ENCODE peak calls at places on chromosomes 5 and 9, in five cellular contexts. One of them, this sample, is unnamed.
A peak's percentile ranks its signal among the peaks of the same experiment; 100 is the strongest.

GRCh38 chr5:103389846-103390245 is 131.3 kb downstream of the MACIR start:
- DNase-seq in Peyer's patch: no peak
- DNase-seq in MCF 10A: no peak
- DNase-seq in H1: no peak
- DNase-seq in fibroblast of pulmonary artery: no peak
- DNase-seq in this sample: no peak

GRCh38 chr9:137021979-137022619 is 5.9 kb downstream of the ABCA2 start:
- DNase-seq in H1: peak; percentile 95
- DNase-seq in MCF 10A: peak; percentile 93
- DNase-seq in fibroblast of pulmonary artery: peak; percentile 51
- DNase-seq in Peyer's patch: peak; percentile 38
- DNase-seq in this sample: peak; percentile 88

GRCh38 chr5:54829102-54829501 is 156.3 kb downstream of the ESM1 start:
- DNase-seq in Peyer's patch: no peak
- DNase-seq in fibroblast of pulmonary artery: no peak
- DNase-seq in MCF 10A: no peak
- DNase-seq in H1: no peak
- DNase-seq in this sample: no peak

GRCh38 chr9:87742813-87743428 is 17.0 kb downstream of the CTSL start:
- DNase-seq in MCF 10A: peak; percentile 9
- DNase-seq in fibroblast of pulmonary artery: no peak
- DNase-seq in Peyer's patch: no peak
- DNase-seq in H1: no peak
- DNase-seq in this sample: no peak

GRCh38 chr9:99044827-99045226 is 60.1 kb upstream of the TGFBR1 start:
- DNase-seq in fibroblast of pulmonary artery: no peak
- DNase-seq in MCF 10A: no peak
- DNase-seq in H1: no peak
- DNase-seq in Peyer's patch: no peak
- DNase-seq in this sample: no peak

GRCh38 chr5:157471709-157472108 is 11.7 kb downstream of the NIPAL4 start:
- DNase-seq in fibroblast of pulmonary artery: peak; percentile 46
- DNase-seq in MCF 10A: peak; percentile 64
- DNase-seq in H1: no peak
- DNase-seq in Peyer's patch: no peak
- DNase-seq in this sample: no peak

GRCh38 chr5:107157811-107158210 is 512.9 kb downstream of the EFNA5 start:
- DNase-seq in MCF 10A: no peak
- DNase-seq in H1: no peak
- DNase-seq in Peyer's patch: no peak
- DNase-seq in fibroblast of pulmonary artery: no peak
- DNase-seq in this sample: no peak

GRCh38 chr9:98045234-98046160 is 11.0 kb upstream of the NANS start:
- DNase-seq in Peyer's patch: no peak
- DNase-seq in fibroblast of pulmonary artery: no peak
- DNase-seq in H1: no peak
- DNase-seq in MCF 10A: no peak
- DNase-seq in this sample: peak; percentile 50

DNA sequence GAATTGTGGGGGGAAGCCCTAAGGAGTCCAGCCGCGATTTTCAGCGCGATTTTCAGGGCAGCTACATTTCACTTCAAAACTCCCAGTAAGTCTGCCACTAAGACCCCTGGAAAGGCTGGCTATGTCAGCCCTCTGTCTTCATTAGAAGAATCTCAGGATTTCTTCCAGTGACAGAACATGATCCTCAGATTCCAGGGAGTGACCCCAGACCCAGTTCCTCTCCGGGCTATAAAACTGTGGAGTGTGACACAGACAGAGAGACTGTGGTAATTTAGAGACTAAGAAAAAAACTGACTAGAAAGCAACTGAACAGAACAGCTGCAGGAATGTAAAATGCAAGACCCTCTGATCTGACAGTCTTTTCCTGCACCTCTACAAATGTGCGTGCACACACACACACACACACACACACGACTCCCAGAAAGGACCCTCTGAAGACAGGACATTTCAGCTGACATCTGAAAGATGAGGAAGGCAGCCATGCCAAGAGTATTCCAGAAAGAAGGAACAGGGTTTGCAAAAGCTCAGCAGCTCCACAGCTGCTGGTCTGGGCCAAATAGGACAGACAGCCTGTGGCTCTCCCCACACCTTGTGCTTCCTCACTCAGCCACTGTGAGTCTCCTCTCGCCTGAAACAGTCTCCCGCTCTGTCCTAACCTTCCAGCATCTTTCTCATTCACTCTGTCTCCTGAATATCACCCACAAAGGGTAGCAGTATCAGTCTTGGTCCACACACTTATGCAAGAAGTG is 188.9 kb downstream of the PALM2AKAP2 start:
- DNase-seq in fibroblast of pulmonary artery: peak; percentile 55
- DNase-seq in MCF 10A: peak; percentile 26
- DNase-seq in Peyer's patch: no peak
- DNase-seq in H1: peak; percentile 52
- DNase-seq in this sample: no peak
- TF ChIP-seq CTCF in fibroblast of pulmonary artery: peak; percentile 43
- TF ChIP-seq CTCF in MCF 10A: peak; percentile 14
- TF ChIP-seq CTCF in Peyer's patch: peak; percentile 7
- TF ChIP-seq CTCF in H1: peak; percentile 67
- TF ChIP-seq CTCF in this sample: no peak

DNA sequence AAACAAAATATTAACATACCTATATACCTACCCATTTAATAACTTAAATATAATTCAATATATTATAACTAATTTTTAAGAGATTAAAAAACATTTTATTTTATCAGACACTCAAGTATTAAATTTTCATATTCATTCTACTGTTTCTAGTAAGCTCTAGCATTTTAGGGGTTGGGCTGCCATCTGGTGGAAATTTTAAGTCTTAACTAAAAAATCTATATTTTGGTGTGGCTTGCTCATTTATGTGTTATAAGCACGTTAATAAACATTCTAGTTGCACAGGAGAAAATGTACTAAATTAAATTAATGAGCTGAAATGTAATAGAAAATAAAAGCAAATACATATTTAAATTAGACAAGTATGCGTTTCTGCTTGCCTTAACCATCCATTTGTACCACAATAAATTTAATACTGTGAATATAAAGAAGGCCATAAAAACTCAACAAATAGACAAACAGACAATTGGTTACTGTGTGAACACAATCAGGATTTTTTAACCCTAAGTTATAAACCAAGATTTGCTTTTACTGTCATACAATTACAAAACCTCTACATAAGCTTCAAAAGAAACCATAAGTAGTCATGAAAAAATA is 1728.3 kb upstream of the CDH9 start:
- DNase-seq in fibroblast of pulmonary artery: peak; percentile 69
- DNase-seq in H1: no peak
- DNase-seq in Peyer's patch: no peak
- DNase-seq in MCF 10A: peak; percentile 69
- DNase-seq in this sample: no peak
- TF ChIP-seq CTCF in fibroblast of pulmonary artery: peak; percentile 36
- TF ChIP-seq CTCF in H1: no peak
- TF ChIP-seq CTCF in Peyer's patch: no peak
- TF ChIP-seq CTCF in MCF 10A: peak; percentile 59
- TF ChIP-seq CTCF in this sample: no peak

GRCh38 chr5:135231289-135231688 is 167.7 kb downstream of the MACROH2A1 start:
- DNase-seq in H1: no peak
- DNase-seq in Peyer's patch: no peak
- DNase-seq in fibroblast of pulmonary artery: no peak
- DNase-seq in MCF 10A: no peak
- DNase-seq in this sample: no peak
- TF ChIP-seq CTCF in H1: no peak
- TF ChIP-seq CTCF in Peyer's patch: no peak
- TF ChIP-seq CTCF in fibroblast of pulmonary artery: no peak
- TF ChIP-seq CTCF in MCF 10A: no peak
- TF ChIP-seq CTCF in this sample: no peak

DNA sequence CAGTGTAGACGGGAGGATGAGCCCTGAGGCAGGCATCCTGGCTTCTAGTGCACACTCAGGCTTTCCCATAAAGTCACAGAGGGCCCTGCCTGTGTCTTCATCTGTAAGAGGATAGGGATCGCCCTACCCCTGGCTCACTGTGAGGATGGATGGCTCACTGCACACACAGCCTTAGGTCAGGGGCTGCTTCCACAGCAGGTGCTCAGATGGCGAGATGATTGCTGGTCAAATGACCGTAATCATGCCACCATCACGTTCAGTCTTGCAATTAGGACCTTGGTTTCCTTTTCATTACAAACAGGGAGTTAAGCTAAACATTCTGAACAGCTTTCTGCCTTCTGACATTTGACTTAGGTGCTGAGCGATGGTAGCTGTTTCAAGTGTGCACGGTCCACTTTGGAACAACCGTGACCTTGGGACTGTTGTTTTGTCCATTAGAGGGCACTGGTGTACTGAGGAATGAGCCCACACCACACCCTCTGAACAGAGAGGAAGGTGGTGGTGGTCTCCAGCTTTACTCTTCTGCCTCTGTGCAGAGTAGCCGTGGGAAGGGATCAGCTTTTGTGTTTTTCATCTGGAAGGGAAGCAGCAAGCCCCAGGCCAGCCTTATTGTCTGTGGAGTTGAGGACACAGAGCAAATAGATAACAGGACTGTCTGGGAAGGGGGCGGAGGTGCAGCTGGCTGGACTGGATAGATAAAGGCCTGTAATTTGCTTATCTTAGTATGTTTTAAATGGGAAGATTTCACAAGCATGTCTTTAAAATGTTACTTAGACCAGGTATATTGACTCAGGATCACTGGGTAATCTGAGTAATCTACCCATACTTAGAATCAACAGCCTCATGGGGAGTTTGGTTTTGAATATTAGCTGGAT is 183.1 kb downstream of the TRIO start:
- DNase-seq in H1: no peak
- DNase-seq in MCF 10A: peak; percentile 6
- DNase-seq in fibroblast of pulmonary artery: no peak
- DNase-seq in Peyer's patch: no peak
- DNase-seq in this sample: no peak
- TF ChIP-seq CTCF in H1: peak; percentile 50
- TF ChIP-seq CTCF in MCF 10A: no peak
- TF ChIP-seq CTCF in fibroblast of pulmonary artery: peak; percentile 32
- TF ChIP-seq CTCF in Peyer's patch: no peak
- TF ChIP-seq CTCF in this sample: peak; percentile 60